ENCODE peak calls at places on chromosomes 2 and 18, in seven cellular contexts. One of them, this sample, is unnamed.

GRCh38 chr2:173354601-173355131 is at the start of gene CDCA7:
- DNase-seq in omental fat pad: no peak
- DNase-seq in effector CD4-positive, alpha-beta T cell: peak
- DNase-seq in left colon: peak
- DNase-seq in ELF-1: peak
- DNase-seq in GM12891: peak
- DNase-seq in GM13977: peak
- DNase-seq in this sample: peak

GRCh38 chr2:239192975-239193374 is 207.8 kb downstream of the HDAC4 start:
- DNase-seq in omental fat pad: no peak
- DNase-seq in effector CD4-positive, alpha-beta T cell: no peak
- DNase-seq in left colon: peak
- DNase-seq in ELF-1: no peak
- DNase-seq in GM12891: no peak
- DNase-seq in GM13977: no peak
- DNase-seq in this sample: no peak

GRCh38 chr18:46468431-46469180 is 188.4 kb downstream of the LOXHD1 start:
- DNase-seq in omental fat pad: no peak
- DNase-seq in effector CD4-positive, alpha-beta T cell: no peak
- DNase-seq in left colon: no peak
- DNase-seq in ELF-1: peak
- DNase-seq in GM12891: no peak
- DNase-seq in GM13977: no peak
- DNase-seq in this sample: no peak

GRCh38 chr2:88875749-88876148 is 184.3 kb downstream of the RPIA start:
- DNase-seq in omental fat pad: no peak
- DNase-seq in effector CD4-positive, alpha-beta T cell: no peak
- DNase-seq in left colon: no peak
- DNase-seq in ELF-1: no peak
- DNase-seq in GM12891: no peak
- DNase-seq in GM13977: no peak
- DNase-seq in this sample: no peak

GRCh38 chr2:172830482-172830881 is 94.8 kb downstream of the RAPGEF4 start:
- DNase-seq in omental fat pad: no peak
- DNase-seq in effector CD4-positive, alpha-beta T cell: no peak
- DNase-seq in left colon: no peak
- DNase-seq in ELF-1: no peak
- DNase-seq in GM12891: no peak
- DNase-seq in GM13977: no peak
- DNase-seq in this sample: no peak

GRCh38 chr2:216680951-216681629 is 14.3 kb downstream of the IGFBP5 start:
- DNase-seq in omental fat pad: peak
- DNase-seq in effector CD4-positive, alpha-beta T cell: no peak
- DNase-seq in left colon: no peak
- DNase-seq in ELF-1: no peak
- DNase-seq in GM12891: no peak
- DNase-seq in GM13977: no peak
- DNase-seq in this sample: no peak

GRCh38 chr2:214107731-214108130 is 303.1 kb upstream of the VWC2L start:
- DNase-seq in omental fat pad: no peak
- DNase-seq in effector CD4-positive, alpha-beta T cell: no peak
- DNase-seq in left colon: no peak
- DNase-seq in ELF-1: no peak
- DNase-seq in GM12891: no peak
- DNase-seq in GM13977: no peak
- DNase-seq in this sample: no peak

GRCh38 chr2:236607471-236608307 is 38.1 kb downstream of the ACKR3 start:
- DNase-seq in omental fat pad: no peak
- DNase-seq in effector CD4-positive, alpha-beta T cell: no peak
- DNase-seq in left colon: no peak
- DNase-seq in ELF-1: peak
- DNase-seq in GM12891: no peak
- DNase-seq in GM13977: no peak
- DNase-seq in this sample: no peak

GRCh38 chr2:222946700-222947278 is 86.0 kb downstream of the ACSL3 start:
- DNase-seq in omental fat pad: no peak
- DNase-seq in effector CD4-positive, alpha-beta T cell: no peak
- DNase-seq in left colon: no peak
- DNase-seq in ELF-1: peak
- DNase-seq in GM12891: no peak
- DNase-seq in GM13977: no peak
- DNase-seq in this sample: no peak

GRCh38 chr2:238113611-238114010 is 13.5 kb downstream of the ESPNL start:
- DNase-seq in omental fat pad: no peak
- DNase-seq in effector CD4-positive, alpha-beta T cell: no peak
- DNase-seq in left colon: no peak
- DNase-seq in ELF-1: no peak
- DNase-seq in GM12891: no peak
- DNase-seq in GM13977: no peak
- DNase-seq in this sample: no peak

GRCh38 chr2:37633838-37634237 is 37.6 kb downstream of the CDC42EP3 start:
- DNase-seq in omental fat pad: no peak
- DNase-seq in effector CD4-positive, alpha-beta T cell: no peak
- DNase-seq in left colon: no peak
- DNase-seq in ELF-1: no peak
- DNase-seq in GM12891: no peak
- DNase-seq in GM13977: no peak
- DNase-seq in this sample: no peak

GRCh38 chr2:158761626-158762025 is 33.5 kb upstream of the DAPL1 start:
- DNase-seq in omental fat pad: no peak
- DNase-seq in effector CD4-positive, alpha-beta T cell: no peak
- DNase-seq in left colon: no peak
- DNase-seq in ELF-1: no peak
- DNase-seq in GM12891: no peak
- DNase-seq in GM13977: no peak
- DNase-seq in this sample: no peak